ENCODE peak calls at places on chromosomes 6 and 20, in ten cellular contexts. M is CD8-positive, alpha-beta T cell; E is pancreas; H is cardiac muscle cell; Q is PC-9; V is left lung; R is lower lobe of right lung; G is tibial artery; D is A673; K is Peyer's patch. J is an unnamed sample. For H3K27me3, the result is how much of the 10 kb centered on the place peaks cover.

GRCh38 chr6:81890846-81891245 is 138.4 kb upstream of the TENT5A start:
- DNase-seq in K (no peak), H (no peak), R (no peak), D (no peak), V (no peak), Q (no peak), E (no peak), G (no peak), M (no peak), J (no peak)

GRCh38 chr6:149960488-149960887 is 3.3 kb upstream of the ULBP1 start:
- DNase-seq in Q (no peak), M (no peak), D (no peak), E (no peak), H (no peak), G (no peak), K (no peak), V (no peak), R (no peak), J (no peak)

GRCh38 chr6:87654880-87655454 is 47.1 kb downstream of the AKIRIN2 start:
- DNase-seq in R (no peak), V (no peak), K (no peak), Q (no peak), H (no peak), M (no peak), E (no peak), G (no peak), D (no peak), J (no peak)

GRCh38 chr20:48728042-48728837 is 99.6 kb downstream of the PREX1 start:
- DNase-seq in D (no peak), R (no peak), G (no peak), E (no peak), Q (no peak), H (no peak), M (no peak), V (no peak), K (no peak), J (peak)

GRCh38 chr6:80249897-80250296 is 143.4 kb downstream of the BCKDHB start:
- DNase-seq in K (no peak), E (no peak), V (no peak), D (no peak), R (no peak), M (no peak), Q (no peak), G (no peak), H (no peak), J (no peak)

GRCh38 chr6:155782320-155782730 is 326.7 kb upstream of the NOX3 start:
- DNase-seq in D (peak), Q (peak), R (no peak), M (no peak), H (no peak), V (no peak), E (no peak), K (no peak), G (no peak), J (no peak)

GRCh38 chr6:48135352-48136084 is 24.5 kb upstream of the PTCHD4 start:
- DNase-seq in E (no peak), M (no peak), R (no peak), K (no peak), Q (no peak), G (no peak), D (peak), H (no peak), V (no peak), J (no peak)

GRCh38 chr20:25283221-25283951 is 35.5 kb downstream of the PYGB start:
- DNase-seq in M (no peak), R (peak), E (peak), G (peak), Q (no peak), D (no peak), V (peak), K (no peak), H (no peak), J (peak)

GRCh38 chr20:63564036-63564810 is 9.8 kb downstream of the HELZ2 start:
- DNase-seq in V (no peak), E (no peak), D (no peak), G (no peak), Q (no peak), K (no peak), M (peak), H (no peak), R (no peak), J (no peak)

GRCh38 chr20:46814366-46815232 is 80.0 kb upstream of the EYA2 start:
- DNase-seq in V (no peak), H (peak), G (no peak), D (no peak), Q (peak), M (no peak), E (no peak), K (no peak), R (no peak), J (peak)

GRCh38 chr6:119209452-119210205 is 131.2 kb upstream of the FAM184A start:
- DNase-seq in E (no peak), G (no peak), R (no peak), M (no peak), K (no peak), Q (no peak), D (peak), V (no peak), H (no peak), J (no peak)

GRCh38 chr6:8108031-8108660 is 5.8 kb upstream of the EEF1E1 start:
- DNase-seq in D (peak), H (no peak), R (no peak), G (no peak), E (no peak), V (no peak), M (no peak), K (no peak), Q (peak), J (no peak)

GRCh38 chr20:23043376-23043775 is 6.1 kb downstream of the THBD start:
- DNase-seq in E (no peak), D (no peak), R (no peak), M (no peak), K (no peak), H (no peak), Q (no peak), V (no peak), G (no peak), J (no peak)

GRCh38 chr6:87436435-87436834 is 28.7 kb downstream of the CFAP206 start:
- DNase-seq in K (no peak), Q (peak), H (peak), E (no peak), G (peak), M (peak), D (peak), V (no peak), R (no peak), J (peak)

GRCh38 chr20:13644010-13644409 is 5.3 kb upstream of the TASP1 start:
- DNase-seq in H (no peak), D (peak), R (no peak), G (no peak), V (no peak), M (no peak), E (no peak), K (no peak), Q (no peak), J (no peak)

GRCh38 chr6:44851176-44851575 is 463.7 kb downstream of the CDC5L start:
- DNase-seq in K (no peak), G (no peak), E (no peak), H (no peak), Q (no peak), R (no peak), V (no peak), D (no peak), M (no peak), J (no peak)

GRCh38 chr6:123895346-123895745 is 91.7 kb downstream of the NKAIN2 start:
- DNase-seq in K (no peak), E (no peak), V (no peak), H (peak), Q (no peak), D (no peak), M (no peak), R (no peak), G (no peak), J (no peak)

GRCh38 chr6:111090766-111091165 is 3.5 kb downstream of the SLC16A10 start:
- DNase-seq in G (no peak), H (no peak), E (no peak), D (no peak), M (no peak), Q (no peak), R (no peak), V (no peak), K (no peak), J (no peak)

GRCh38 chr6:111088668-111089003 is 1.3 kb downstream of the SLC16A10 start:
- DNase-seq in K (no peak), H (no peak), R (no peak), Q (no peak), E (no peak), V (no peak), G (no peak), M (no peak), D (no peak), J (no peak)

GRCh38 chr6:111086685-111087084 is 618 bp upstream of the SLC16A10 start:
- DNase-seq in R (no peak), K (no peak), E (no peak), V (no peak), G (no peak), H (no peak), Q (no peak), D (no peak), M (no peak), J (no peak)

GRCh38 chr6:111087871-111088667 is 766 bp downstream of the SLC16A10 start:
- DNase-seq in R (peak), V (peak), M (peak), E (peak), D (peak), G (no peak), H (peak), Q (peak), K (peak), J (peak)

DNA sequence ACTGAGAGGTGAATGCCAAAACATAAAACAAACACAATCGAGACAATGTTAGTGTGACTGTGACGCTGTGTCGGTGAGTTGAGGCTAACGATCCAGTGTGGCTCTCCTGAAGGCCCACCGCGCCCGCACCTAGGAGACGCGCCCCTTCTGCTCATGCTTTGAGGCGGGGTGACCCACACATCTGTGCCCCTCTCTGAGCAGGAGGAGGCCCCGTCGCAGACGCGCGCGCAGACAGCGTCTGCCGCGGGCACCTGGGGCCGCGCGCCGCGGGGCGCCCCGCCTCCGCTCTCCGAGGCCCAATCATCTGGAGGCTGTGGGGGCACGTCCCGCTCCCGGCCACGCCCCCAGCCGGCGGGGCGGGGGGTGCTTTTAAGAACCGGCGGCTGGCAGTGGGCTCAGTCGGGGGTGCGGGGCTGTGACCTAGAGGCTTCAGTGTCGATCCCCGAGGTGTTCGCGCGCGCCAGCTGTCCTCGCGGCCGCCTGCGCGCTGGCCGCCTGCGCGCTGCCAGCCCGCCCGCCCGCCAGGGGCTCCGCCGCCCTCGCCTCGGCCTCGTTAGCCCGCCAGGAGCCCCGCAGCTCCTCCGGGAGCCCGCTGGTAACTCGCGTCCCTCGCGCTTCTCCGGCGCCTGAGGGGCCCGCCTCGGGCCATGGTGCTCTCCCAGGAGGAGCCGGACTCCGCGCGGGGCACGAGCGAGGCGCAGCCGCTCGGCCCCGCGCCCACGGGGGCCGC is at the start of gene SLC16A10:
- DNase-seq in G (peak), R (peak), E (peak), D (peak), V (peak), H (peak), Q (peak), K (peak), M (peak), J (peak)
- TF ChIP-seq CTCF in G (no peak), R (no peak), E (no peak), D (no peak), V (no peak), H (no peak), Q (no peak), K (no peak), M (no peak), J (no peak)

GRCh38 chr6:11317885-11318771 is 85.7 kb upstream of the NEDD9 start:
- DNase-seq in G (no peak), R (peak), H (no peak), E (no peak), M (peak), K (no peak), V (no peak), Q (peak), D (peak), J (peak)
- H3K4me3 ChIP-seq in G (no peak), R (no peak), H (no peak), E (no peak), M (no peak), K (no peak), V (no peak), Q (peak), D (no peak), J (no peak)

GRCh38 chr20:32638848-32639247 is 34.9 kb downstream of the C20orf203 start:
- DNase-seq in V (no peak), Q (peak), E (no peak), D (peak), G (no peak), M (no peak), K (no peak), H (peak), R (no peak), J (peak)
- H3K27me3 ChIP-seq in V (under half), Q (under half), E (under half), D (under half), G (under half), M (under half), K (under half), H (under half), R (under half), J (under half)

DNA sequence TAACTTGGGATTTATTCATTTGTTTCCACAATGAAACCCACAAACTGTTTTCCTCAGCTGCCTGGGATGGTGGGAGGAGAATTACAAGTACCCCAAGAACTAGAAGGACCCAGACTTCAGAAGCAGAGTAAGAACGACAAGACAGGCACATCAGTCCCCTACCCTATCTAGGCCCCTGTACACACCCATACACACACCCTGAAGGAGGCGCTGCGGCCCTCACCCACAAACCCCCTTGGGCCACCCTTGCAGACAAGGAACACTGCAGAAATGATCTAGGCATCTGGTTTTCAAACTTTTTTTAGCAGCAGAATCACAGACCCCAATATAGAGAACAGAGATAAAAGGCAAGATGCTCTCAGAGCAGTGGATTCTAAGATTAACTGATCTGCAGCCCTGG is 55.0 kb downstream of the TRERF1 start:
- DNase-seq in K (no peak), M (peak), V (no peak), H (no peak), E (no peak), G (no peak), D (no peak), R (no peak), Q (no peak), J (no peak)
- TF ChIP-seq CTCF in K (no peak), M (no peak), V (no peak), H (peak), E (no peak), G (no peak), D (peak), R (no peak), Q (no peak), J (no peak)